ENCODE peak calls at places on chromosomes 13 and 19, in eight cellular contexts. One of them, this sample, is unnamed.

GRCh38 chr13:113126265-113127150 is 3.9 kb downstream of the F10 start:
- DNase-seq in choroid plexus epithelial cell: no peak
- DNase-seq in left ventricle myocardium inferior: no peak
- DNase-seq in breast epithelium: no peak
- DNase-seq in fibroblast of lung: no peak
- DNase-seq in GM06990: no peak
- DNase-seq in sigmoid colon: no peak
- DNase-seq in spleen: peak
- DNase-seq in this sample: no peak

GRCh38 chr19:47176627-47177090 is 46.0 kb downstream of the SAE1 start:
- DNase-seq in choroid plexus epithelial cell: peak
- DNase-seq in left ventricle myocardium inferior: no peak
- DNase-seq in breast epithelium: no peak
- DNase-seq in fibroblast of lung: peak
- DNase-seq in GM06990: no peak
- DNase-seq in sigmoid colon: no peak
- DNase-seq in spleen: no peak
- DNase-seq in this sample: peak

GRCh38 chr13:30016398-30016797 is 166.0 kb upstream of the UBL3 start:
- DNase-seq in choroid plexus epithelial cell: no peak
- DNase-seq in left ventricle myocardium inferior: no peak
- DNase-seq in breast epithelium: no peak
- DNase-seq in fibroblast of lung: no peak
- DNase-seq in GM06990: no peak
- DNase-seq in sigmoid colon: peak
- DNase-seq in spleen: no peak
- DNase-seq in this sample: no peak

GRCh38 chr13:76723551-76724232 is 162.5 kb downstream of the KCTD12 start:
- DNase-seq in choroid plexus epithelial cell: peak
- DNase-seq in left ventricle myocardium inferior: peak
- DNase-seq in breast epithelium: no peak
- DNase-seq in fibroblast of lung: peak
- DNase-seq in GM06990: no peak
- DNase-seq in sigmoid colon: no peak
- DNase-seq in spleen: no peak
- DNase-seq in this sample: peak

GRCh38 chr19:18929311-18929710 is 9.8 kb downstream of the DDX49 start:
- DNase-seq in choroid plexus epithelial cell: no peak
- DNase-seq in left ventricle myocardium inferior: no peak
- DNase-seq in breast epithelium: no peak
- DNase-seq in fibroblast of lung: no peak
- DNase-seq in GM06990: no peak
- DNase-seq in sigmoid colon: no peak
- DNase-seq in spleen: no peak
- DNase-seq in this sample: no peak

GRCh38 chr13:111914241-111915103 is 152.5 kb upstream of the SOX1 start:
- DNase-seq in choroid plexus epithelial cell: no peak
- DNase-seq in left ventricle myocardium inferior: no peak
- DNase-seq in breast epithelium: no peak
- DNase-seq in fibroblast of lung: no peak
- DNase-seq in GM06990: no peak
- DNase-seq in sigmoid colon: peak
- DNase-seq in spleen: peak
- DNase-seq in this sample: no peak

GRCh38 chr19:36819130-36819630 is 19.0 kb downstream of the ZNF790 start:
- DNase-seq in choroid plexus epithelial cell: peak
- DNase-seq in left ventricle myocardium inferior: no peak
- DNase-seq in breast epithelium: no peak
- DNase-seq in fibroblast of lung: peak
- DNase-seq in GM06990: no peak
- DNase-seq in sigmoid colon: no peak
- DNase-seq in spleen: no peak
- DNase-seq in this sample: peak

GRCh38 chr13:98279473-98280175 is 102.6 kb upstream of the RNF113B start:
- DNase-seq in choroid plexus epithelial cell: no peak
- DNase-seq in left ventricle myocardium inferior: no peak
- DNase-seq in breast epithelium: no peak
- DNase-seq in fibroblast of lung: no peak
- DNase-seq in GM06990: peak
- DNase-seq in sigmoid colon: no peak
- DNase-seq in spleen: peak
- DNase-seq in this sample: no peak

GRCh38 chr13:106277483-106278154 is 257.8 kb downstream of the EFNB2 start:
- DNase-seq in choroid plexus epithelial cell: no peak
- DNase-seq in left ventricle myocardium inferior: peak
- DNase-seq in breast epithelium: no peak
- DNase-seq in fibroblast of lung: no peak
- DNase-seq in GM06990: no peak
- DNase-seq in sigmoid colon: no peak
- DNase-seq in spleen: no peak
- DNase-seq in this sample: no peak

GRCh38 chr13:45196091-45196490 is 4.8 kb downstream of the KCTD4 start:
- DNase-seq in choroid plexus epithelial cell: peak
- DNase-seq in left ventricle myocardium inferior: no peak
- DNase-seq in breast epithelium: no peak
- DNase-seq in fibroblast of lung: no peak
- DNase-seq in GM06990: no peak
- DNase-seq in sigmoid colon: no peak
- DNase-seq in spleen: no peak
- DNase-seq in this sample: peak

GRCh38 chr13:20819715-20820114 is 46.0 kb upstream of the EEF1AKMT1 start:
- DNase-seq in choroid plexus epithelial cell: no peak
- DNase-seq in left ventricle myocardium inferior: no peak
- DNase-seq in breast epithelium: no peak
- DNase-seq in fibroblast of lung: no peak
- DNase-seq in GM06990: no peak
- DNase-seq in sigmoid colon: no peak
- DNase-seq in spleen: no peak
- DNase-seq in this sample: no peak

GRCh38 chr13:77476456-77476855 is 59.0 kb upstream of the SCEL start:
- DNase-seq in choroid plexus epithelial cell: no peak
- DNase-seq in left ventricle myocardium inferior: no peak
- DNase-seq in breast epithelium: no peak
- DNase-seq in fibroblast of lung: no peak
- DNase-seq in GM06990: no peak
- DNase-seq in sigmoid colon: no peak
- DNase-seq in spleen: no peak
- DNase-seq in this sample: no peak

GRCh38 chr13:31998131-31998530 is 33.4 kb upstream of the FRY start:
- DNase-seq in choroid plexus epithelial cell: no peak
- DNase-seq in left ventricle myocardium inferior: no peak
- DNase-seq in breast epithelium: no peak
- DNase-seq in fibroblast of lung: no peak
- DNase-seq in GM06990: no peak
- DNase-seq in sigmoid colon: no peak
- DNase-seq in spleen: no peak
- DNase-seq in this sample: no peak

GRCh38 chr19:53538378-53539109 is 599 bp downstream of the ZNF331 start:
- DNase-seq in choroid plexus epithelial cell: no peak
- DNase-seq in left ventricle myocardium inferior: no peak
- DNase-seq in breast epithelium: no peak
- DNase-seq in fibroblast of lung: no peak
- DNase-seq in GM06990: no peak
- DNase-seq in sigmoid colon: no peak
- DNase-seq in spleen: no peak
- DNase-seq in this sample: no peak

GRCh38 chr13:25602206-25602605 is 230.4 kb downstream of the ATP8A2 start:
- DNase-seq in choroid plexus epithelial cell: no peak
- DNase-seq in left ventricle myocardium inferior: no peak
- DNase-seq in breast epithelium: no peak
- DNase-seq in fibroblast of lung: no peak
- DNase-seq in GM06990: no peak
- DNase-seq in sigmoid colon: no peak
- DNase-seq in spleen: no peak
- DNase-seq in this sample: no peak

GRCh38 chr13:53064721-53065120 is 36.1 kb downstream of the OLFM4 start:
- DNase-seq in choroid plexus epithelial cell: no peak
- DNase-seq in left ventricle myocardium inferior: no peak
- DNase-seq in breast epithelium: no peak
- DNase-seq in fibroblast of lung: no peak
- DNase-seq in GM06990: no peak
- DNase-seq in sigmoid colon: no peak
- DNase-seq in spleen: no peak
- DNase-seq in this sample: no peak

GRCh38 chr19:23381114-23381513 is 14.2 kb downstream of the ZNF91 start:
- DNase-seq in choroid plexus epithelial cell: no peak
- DNase-seq in left ventricle myocardium inferior: no peak
- DNase-seq in breast epithelium: no peak
- DNase-seq in fibroblast of lung: no peak
- DNase-seq in GM06990: no peak
- DNase-seq in sigmoid colon: no peak
- DNase-seq in spleen: no peak
- DNase-seq in this sample: no peak

GRCh38 chr19:9073806-9074205 is 13.1 kb upstream of the OR1M1 start:
- DNase-seq in choroid plexus epithelial cell: no peak
- DNase-seq in left ventricle myocardium inferior: no peak
- DNase-seq in breast epithelium: no peak
- DNase-seq in fibroblast of lung: no peak
- DNase-seq in GM06990: no peak
- DNase-seq in sigmoid colon: no peak
- DNase-seq in spleen: no peak
- DNase-seq in this sample: no peak

GRCh38 chr13:49840266-49840665 is 47.8 kb upstream of the KPNA3 start:
- DNase-seq in choroid plexus epithelial cell: no peak
- DNase-seq in left ventricle myocardium inferior: no peak
- DNase-seq in breast epithelium: no peak
- DNase-seq in fibroblast of lung: no peak
- DNase-seq in GM06990: no peak
- DNase-seq in sigmoid colon: no peak
- DNase-seq in spleen: no peak
- DNase-seq in this sample: peak

GRCh38 chr13:28626266-28626665 is 32.7 kb upstream of the POMP start:
- DNase-seq in choroid plexus epithelial cell: no peak
- DNase-seq in left ventricle myocardium inferior: no peak
- DNase-seq in breast epithelium: no peak
- DNase-seq in fibroblast of lung: no peak
- DNase-seq in GM06990: no peak
- DNase-seq in sigmoid colon: no peak
- DNase-seq in spleen: no peak
- DNase-seq in this sample: no peak

GRCh38 chr13:30453727-30454126 is 12.0 kb downstream of the HMGB1 start:
- DNase-seq in choroid plexus epithelial cell: peak
- DNase-seq in left ventricle myocardium inferior: no peak
- DNase-seq in breast epithelium: no peak
- DNase-seq in fibroblast of lung: no peak
- DNase-seq in GM06990: no peak
- DNase-seq in sigmoid colon: no peak
- DNase-seq in spleen: no peak
- DNase-seq in this sample: peak

GRCh38 chr19:56973713-56974553 is 133.4 kb upstream of the PEG3 start:
- DNase-seq in choroid plexus epithelial cell: no peak
- DNase-seq in left ventricle myocardium inferior: no peak
- DNase-seq in breast epithelium: no peak
- DNase-seq in fibroblast of lung: no peak
- DNase-seq in GM06990: no peak
- DNase-seq in sigmoid colon: no peak
- DNase-seq in spleen: no peak
- DNase-seq in this sample: no peak

GRCh38 chr19:40906512-40906911 is 24.5 kb upstream of the CYP2A7 start:
- DNase-seq in choroid plexus epithelial cell: no peak
- DNase-seq in left ventricle myocardium inferior: no peak
- DNase-seq in breast epithelium: no peak
- DNase-seq in fibroblast of lung: no peak
- DNase-seq in GM06990: no peak
- DNase-seq in sigmoid colon: no peak
- DNase-seq in spleen: no peak
- DNase-seq in this sample: no peak

GRCh38 chr19:40907968-40908735 is 26.1 kb upstream of the CYP2A7 start:
- DNase-seq in choroid plexus epithelial cell: no peak
- DNase-seq in left ventricle myocardium inferior: no peak
- DNase-seq in breast epithelium: peak
- DNase-seq in fibroblast of lung: no peak
- DNase-seq in GM06990: peak
- DNase-seq in sigmoid colon: no peak
- DNase-seq in spleen: peak
- DNase-seq in this sample: no peak

GRCh38 chr19:40908981-40909380 is 26.9 kb upstream of the CYP2A7 start:
- DNase-seq in choroid plexus epithelial cell: peak
- DNase-seq in left ventricle myocardium inferior: no peak
- DNase-seq in breast epithelium: no peak
- DNase-seq in fibroblast of lung: no peak
- DNase-seq in GM06990: no peak
- DNase-seq in sigmoid colon: no peak
- DNase-seq in spleen: no peak
- DNase-seq in this sample: peak
- H3K4me3 ChIP-seq in choroid plexus epithelial cell: no peak
- H3K4me3 ChIP-seq in left ventricle myocardium inferior: no peak
- H3K4me3 ChIP-seq in breast epithelium: peak
- H3K4me3 ChIP-seq in fibroblast of lung: no peak
- H3K4me3 ChIP-seq in GM06990: no peak
- H3K4me3 ChIP-seq in sigmoid colon: no peak
- H3K4me3 ChIP-seq in spleen: no peak
- H3K4me3 ChIP-seq in this sample: no peak

GRCh38 chr19:45130888-45131615 is 29.7 kb downstream of the NKPD1 start:
- DNase-seq in choroid plexus epithelial cell: peak
- DNase-seq in left ventricle myocardium inferior: no peak
- DNase-seq in breast epithelium: no peak
- DNase-seq in fibroblast of lung: no peak
- DNase-seq in GM06990: no peak
- DNase-seq in sigmoid colon: no peak
- DNase-seq in spleen: no peak
- DNase-seq in this sample: no peak
- TF ChIP-seq CTCF in choroid plexus epithelial cell: peak
- TF ChIP-seq CTCF in left ventricle myocardium inferior: peak
- TF ChIP-seq CTCF in breast epithelium: no peak
- TF ChIP-seq CTCF in fibroblast of lung: no peak
- TF ChIP-seq CTCF in GM06990: peak
- TF ChIP-seq CTCF in sigmoid colon: no peak
- TF ChIP-seq CTCF in spleen: peak
- TF ChIP-seq CTCF in this sample: no peak

DNA sequence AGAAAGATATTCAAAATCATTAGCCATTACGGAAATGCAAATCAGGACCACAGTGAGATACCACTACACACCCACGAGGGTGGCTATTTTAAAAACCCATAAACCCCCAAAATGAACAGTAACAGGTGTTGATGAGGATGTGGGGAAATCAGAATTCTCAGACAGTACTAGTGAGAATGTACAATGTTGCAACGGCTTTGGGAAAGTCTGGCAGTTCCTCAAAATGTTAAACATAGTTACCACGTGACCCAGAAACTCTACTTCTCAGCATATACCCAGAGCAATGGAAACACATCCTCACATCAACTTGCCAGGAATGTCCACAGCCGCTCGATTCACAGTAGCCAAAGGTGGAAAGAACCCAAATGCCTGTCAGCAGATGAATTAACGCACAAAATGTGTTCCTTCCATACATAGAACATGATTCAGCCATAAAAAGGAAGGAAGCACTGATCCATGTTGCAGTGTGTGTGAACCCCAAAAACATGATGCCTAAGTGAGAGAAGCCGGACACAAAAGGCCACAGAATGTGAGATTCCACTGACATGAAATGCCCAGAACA is 7.0 kb downstream of the PLVAP start:
- DNase-seq in choroid plexus epithelial cell: peak
- DNase-seq in left ventricle myocardium inferior: no peak
- DNase-seq in breast epithelium: no peak
- DNase-seq in fibroblast of lung: peak
- DNase-seq in GM06990: peak
- DNase-seq in sigmoid colon: no peak
- DNase-seq in spleen: no peak
- DNase-seq in this sample: peak
- H3K4me3 ChIP-seq in choroid plexus epithelial cell: no peak
- H3K4me3 ChIP-seq in left ventricle myocardium inferior: no peak
- H3K4me3 ChIP-seq in breast epithelium: no peak
- H3K4me3 ChIP-seq in fibroblast of lung: no peak
- H3K4me3 ChIP-seq in GM06990: peak
- H3K4me3 ChIP-seq in sigmoid colon: no peak
- H3K4me3 ChIP-seq in spleen: no peak
- H3K4me3 ChIP-seq in this sample: no peak

GRCh38 chr19:49689133-49690072 is at the start of gene ADM5:
- DNase-seq in choroid plexus epithelial cell: no peak
- DNase-seq in left ventricle myocardium inferior: peak
- DNase-seq in breast epithelium: peak
- DNase-seq in fibroblast of lung: no peak
- DNase-seq in GM06990: no peak
- DNase-seq in sigmoid colon: no peak
- DNase-seq in spleen: peak
- DNase-seq in this sample: no peak
- TF ChIP-seq CTCF in choroid plexus epithelial cell: peak
- TF ChIP-seq CTCF in left ventricle myocardium inferior: peak
- TF ChIP-seq CTCF in breast epithelium: no peak
- TF ChIP-seq CTCF in fibroblast of lung: peak
- TF ChIP-seq CTCF in GM06990: peak
- TF ChIP-seq CTCF in sigmoid colon: peak
- TF ChIP-seq CTCF in spleen: peak
- TF ChIP-seq CTCF in this sample: peak

This sample was measured in cardiac fibroblast.